ENCODE peak calls at places on chromosomes 3 and 15, in six cellular contexts. R is CD8-positive, alpha-beta T cell; Y is aorta; J is A673; C is lower lobe of right lung; Q is right cardiac atrium. D is an unnamed sample.

GRCh38 chr3:184737063-184737462 is 25.2 kb upstream of the MAGEF1 start:
- DNase-seq in R (no peak), Y (no peak), J (no peak), C (no peak), Q (no peak), D (peak; percentile 6)

GRCh38 chr3:34008191-34008590 is 209.8 kb downstream of the PDCD6IP start:
- DNase-seq in R (no peak), Y (no peak), J (peak; percentile 87), C (no peak), Q (no peak), D (no peak)

GRCh38 chr15:64686130-64686735 is 89.2 kb downstream of the RBPMS2 start:
- DNase-seq in R (no peak), Y (no peak), J (peak; percentile 66), C (no peak), Q (no peak), D (no peak)

GRCh38 chr3:107939621-107940236 is 151.1 kb downstream of the CD47 start:
- DNase-seq in R (no peak), Y (no peak), J (no peak), C (no peak), Q (no peak), D (no peak)

GRCh38 chr3:63818282-63819150 is 583 bp upstream of the C3orf49 start:
- DNase-seq in R (peak; percentile 25), Y (peak; percentile 76), J (peak; percentile 55), C (no peak), Q (peak; percentile 61), D (no peak)

GRCh38 chr15:41915203-41915994 is 21.5 kb upstream of the SPTBN5 start:
- DNase-seq in R (no peak), Y (peak; percentile 5), J (no peak), C (no peak), Q (no peak), D (no peak)

GRCh38 chr15:62454567-62455172 is 289.6 kb upstream of the C2CD4B start:
- DNase-seq in R (no peak), Y (no peak), J (no peak), C (no peak), Q (no peak), D (no peak)

GRCh38 chr3:147906275-147906674 is 497.1 kb downstream of the ZIC1 start:
- DNase-seq in R (no peak), Y (no peak), J (no peak), C (no peak), Q (no peak), D (no peak)

GRCh38 chr15:65969865-65970832 is 100.9 kb downstream of the RAB11A start:
- DNase-seq in R (no peak), Y (no peak), J (no peak), C (no peak), Q (no peak), D (no peak)

GRCh38 chr15:65971741-65971995 is 102.4 kb downstream of the RAB11A start:
- DNase-seq in R (no peak), Y (no peak), J (no peak), C (no peak), Q (no peak), D (no peak)

DNA sequence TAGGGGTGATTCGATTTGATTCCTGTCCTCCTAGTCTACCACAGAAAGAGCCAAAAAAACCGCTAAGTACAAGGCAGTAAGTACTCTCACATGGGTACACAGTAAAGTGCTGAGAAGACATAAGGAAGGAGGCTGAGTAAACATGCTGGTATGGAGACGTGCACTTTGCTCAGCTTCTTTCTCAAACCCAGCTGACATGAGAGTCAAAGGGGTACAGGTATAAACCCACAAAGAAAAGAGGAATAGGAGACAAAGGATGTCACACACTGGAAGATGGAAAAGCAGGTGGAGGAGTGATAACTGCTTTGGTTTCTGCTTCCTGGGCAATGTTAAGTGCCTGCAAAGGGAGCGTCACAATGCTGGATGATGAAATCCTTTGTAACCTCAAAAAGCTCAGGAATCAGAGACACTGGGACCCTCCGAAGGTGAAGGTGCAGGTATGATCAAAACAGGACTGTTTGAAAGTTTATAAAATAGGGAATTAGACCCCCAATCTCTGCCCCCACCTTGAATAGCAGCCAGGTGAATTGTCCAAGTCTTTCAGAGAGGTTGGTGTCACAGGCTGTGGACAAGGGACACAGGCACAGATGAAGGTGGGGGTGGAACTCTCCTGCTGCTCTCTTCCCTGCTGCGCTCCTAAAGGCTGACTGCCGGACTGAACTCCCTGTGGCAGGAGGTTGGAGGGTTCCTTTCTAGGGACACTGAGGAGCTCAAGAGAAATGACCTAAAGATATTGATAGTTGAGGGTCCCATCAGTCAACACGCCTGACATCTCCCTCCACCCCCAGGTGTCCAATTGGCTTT is 101.8 kb downstream of the RAB11A start:
- DNase-seq in R (no peak), Y (no peak), J (no peak), C (no peak), Q (no peak), D (no peak)
- H3K27ac ChIP-seq in R (no peak overlapping the region), Y (no peak overlapping the region), J (peak overlapping the region; percentile 13), C (no peak overlapping the region), Q (no peak overlapping the region), D (no peak overlapping the region)

GRCh38 chr3:14453368-14453710 is 50.9 kb downstream of the SLC6A6 start:
- DNase-seq in R (no peak), Y (no peak), J (no peak), C (no peak), Q (no peak), D (no peak)
- H3K27ac ChIP-seq in R (no peak overlapping the region), Y (no peak overlapping the region), J (peak overlapping the region; percentile 71), C (peak overlapping the region; percentile 84), Q (peak overlapping the region; percentile 31), D (peak overlapping the region; percentile 76)

DNA sequence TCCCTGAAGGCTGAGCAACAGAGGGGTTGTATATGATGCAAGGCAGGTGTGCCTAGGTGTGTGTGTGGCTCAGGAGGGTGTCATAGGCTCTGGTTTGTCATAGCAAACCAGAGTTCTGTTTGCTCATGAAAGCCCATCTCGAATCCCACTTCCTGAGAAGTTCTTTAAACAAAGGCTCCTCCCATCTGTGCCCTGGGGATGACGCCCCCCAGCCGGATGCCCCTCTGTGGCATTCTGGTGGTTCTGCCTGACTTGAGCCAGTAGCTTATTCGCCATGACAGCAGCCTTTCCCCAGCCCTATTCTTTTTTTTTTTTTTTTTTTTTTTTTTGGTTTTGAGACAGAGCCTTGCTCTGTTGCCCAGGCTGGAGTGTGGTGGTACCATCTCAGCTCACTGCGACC is 45.4 kb downstream of the PDIA5 start:
- DNase-seq in R (no peak), Y (no peak), J (no peak), C (no peak), Q (no peak), D (no peak)
- H3K27ac ChIP-seq in R (no peak overlapping the region), Y (no peak overlapping the region), J (no peak overlapping the region), C (no peak overlapping the region), Q (no peak overlapping the region), D (no peak overlapping the region)

GRCh38 chr15:101492752-101493692 is 3.5 kb upstream of the PCSK6 start:
- DNase-seq in R (no peak), Y (no peak), J (no peak), C (no peak), Q (no peak), D (peak; percentile 27)
- H3K27ac ChIP-seq in R (no peak overlapping the region), Y (no peak overlapping the region), J (no peak overlapping the region), C (no peak overlapping the region), Q (no peak overlapping the region), D (no peak overlapping the region)

GRCh38 chr3:123522666-123523412 is 62.0 kb downstream of the HACD2 start:
- DNase-seq in R (no peak), Y (no peak), J (no peak), C (no peak), Q (peak; percentile 74), D (no peak)

GRCh38 chr3:123524987-123525386 is 59.9 kb downstream of the HACD2 start:
- DNase-seq in R (no peak), Y (no peak), J (no peak), C (no peak), Q (no peak), D (no peak)

GRCh38 chr3:123525433-123525832 is 59.4 kb downstream of the HACD2 start:
- DNase-seq in R (no peak), Y (no peak), J (no peak), C (no peak), Q (no peak), D (no peak)

GRCh38 chr3:123528130-123528529 is 56.7 kb downstream of the HACD2 start:
- DNase-seq in R (no peak), Y (no peak), J (no peak), C (no peak), Q (no peak), D (no peak)

GRCh38 chr3:123527046-123527445 is 57.8 kb downstream of the HACD2 start:
- DNase-seq in R (no peak), Y (no peak), J (no peak), C (no peak), Q (no peak), D (no peak)
- H3K27ac ChIP-seq in R (no peak overlapping the region), Y (no peak overlapping the region), J (no peak overlapping the region), C (no peak overlapping the region), Q (no peak overlapping the region), D (no peak overlapping the region)

GRCh38 chr3:141370065-141370533 is 1.8 kb downstream of the ZBTB38 start:
- DNase-seq in R (peak; percentile 25), Y (no peak), J (peak; percentile 92), C (no peak), Q (no peak), D (no peak)
- H3K27ac ChIP-seq in R (no peak overlapping the region), Y (no peak overlapping the region), J (no peak overlapping the region), C (peak overlapping the region; percentile 93), Q (no peak overlapping the region), D (peak overlapping the region; percentile 99)

DNA sequence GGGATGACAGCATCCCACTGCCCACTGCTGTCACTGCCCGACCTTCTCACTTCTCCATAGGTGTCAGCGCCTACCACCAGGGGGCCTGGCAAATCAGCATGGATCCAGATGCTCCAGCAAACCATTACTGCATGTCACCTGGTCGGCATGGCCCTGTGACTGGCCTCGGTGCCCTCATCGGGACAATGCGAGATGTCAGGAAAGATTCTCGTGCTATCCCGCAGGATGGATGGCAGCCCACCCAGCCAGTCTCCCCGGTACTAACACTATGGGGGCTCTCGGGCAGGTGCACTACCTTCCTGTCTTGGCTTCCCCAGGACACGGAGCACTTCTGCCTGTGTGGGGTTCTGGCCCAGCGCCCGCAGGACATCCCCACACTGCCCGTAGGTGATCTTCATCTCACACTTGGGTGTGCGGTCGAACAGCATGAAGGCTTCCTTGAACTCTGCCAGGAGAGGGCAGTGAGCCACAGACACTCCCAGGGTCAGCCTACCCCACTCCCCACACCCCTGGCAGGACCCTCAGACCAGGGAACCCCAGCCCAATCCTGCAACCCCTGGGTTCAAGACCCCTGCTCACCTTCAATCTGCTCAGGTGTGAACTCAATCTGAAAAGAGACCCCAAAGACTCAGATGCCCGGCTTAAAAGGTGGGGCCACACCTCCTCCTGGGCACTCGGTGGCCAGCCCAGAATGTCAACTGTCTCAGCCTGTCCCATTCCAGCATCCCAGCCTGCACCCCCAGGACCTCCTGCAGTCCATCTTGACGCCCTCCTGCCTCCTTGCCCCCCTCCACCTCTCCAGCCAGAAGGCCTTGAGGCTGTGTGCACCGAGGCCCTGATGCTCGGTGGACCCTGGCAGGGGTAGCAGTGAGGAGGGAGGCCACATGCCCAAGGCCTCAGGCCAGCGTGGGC is 2.6 kb downstream of the MYL3 start:
- DNase-seq in R (no peak), Y (peak; percentile 70), J (no peak), C (peak; percentile 39), Q (peak; percentile 68), D (peak; percentile 58)
- H3K27ac ChIP-seq in R (no peak overlapping the region), Y (no peak overlapping the region), J (no peak overlapping the region), C (no peak overlapping the region), Q (peak overlapping the region; percentile 71), D (no peak overlapping the region)